ENCODE peak calls at places on chromosomes 12 and 14, in four cellular contexts. F is K562, L is HepG2, N is GM12878. V is an unnamed sample.

GRCh38 chr12:30440826-30441602 is 254.7 kb downstream of the IPO8 start:
- DNase-seq in F (peak; percentile 16), L (peak; percentile 52), N (no peak), V (peak; percentile 42)

GRCh38 chr12:2414810-2415567 is 362.2 kb downstream of the CACNA1C start:
- DNase-seq in F (no peak), L (no peak), N (no peak), V (no peak)

GRCh38 chr14:75280448-75280830 is 1.8 kb downstream of the FOS start:
- DNase-seq in F (no peak), L (no peak), N (no peak), V (no peak)

GRCh38 chr12:29510591-29511174 is 13.2 kb upstream of the OVCH1 start:
- DNase-seq in F (no peak), L (no peak), N (no peak), V (no peak)

GRCh38 chr12:80829767-80830166 is 108.0 kb downstream of the LIN7A start:
- DNase-seq in F (no peak), L (no peak), N (no peak), V (no peak)

GRCh38 chr14:94768521-94769412 is 1.1 kb downstream of the GSC start:
- DNase-seq in F (no peak), L (no peak), N (no peak), V (no peak)

GRCh38 chr14:74566174-74567125 is 45.6 kb downstream of the LTBP2 start:
- DNase-seq in F (no peak), L (no peak), N (no peak), V (no peak)

GRCh38 chr14:69013943-69014782 is 35.1 kb upstream of the ACTN1 start:
- DNase-seq in F (no peak), L (peak; percentile 88), N (no peak), V (peak; percentile 69)

GRCh38 chr14:26370118-26370517 is 227.7 kb downstream of the NOVA1 start:
- DNase-seq in F (no peak), L (no peak), N (no peak), V (no peak)

GRCh38 chr14:23525611-23526010 is 26.0 kb downstream of the ZFHX2 start:
- DNase-seq in F (peak; percentile 21), L (no peak), N (no peak), V (no peak)

GRCh38 chr12:12180575-12180974 is 86.3 kb downstream of the LRP6 start:
- DNase-seq in F (no peak), L (no peak), N (no peak), V (no peak)

DNA sequence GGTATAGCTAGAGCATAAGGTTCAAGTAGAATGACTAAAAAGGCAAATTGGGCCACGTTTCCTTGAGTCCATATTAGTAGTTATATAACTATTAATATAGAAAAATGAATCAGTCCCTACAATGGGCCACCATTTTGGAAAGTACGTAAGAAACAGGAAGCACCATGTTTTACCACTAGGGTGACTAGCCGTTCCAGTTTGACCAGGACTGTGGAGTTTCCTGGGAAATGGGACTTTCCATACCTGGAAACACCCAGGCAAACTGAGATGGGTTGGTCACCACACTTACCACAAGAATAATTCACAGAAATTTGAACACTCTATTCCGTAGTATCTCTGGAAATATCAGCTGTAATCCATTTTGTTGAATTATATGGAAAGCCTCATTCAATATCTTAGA is 2.1 kb upstream of the MAGOHB start:
- DNase-seq in F (no peak), L (no peak), N (no peak), V (no peak)
- TF ChIP-seq FOXM1 in F (no peak), L (no peak), N (no peak), V (no peak)

GRCh38 chr14:51094901-51095853 is at the start of gene TRIM9:
- DNase-seq in F (peak; percentile 17), L (peak; percentile 81), N (peak; percentile 64), V (peak; percentile 100)
- TF ChIP-seq ZBTB33 in F (peak; percentile 19), L (no peak), N (no peak), V (no peak)

GRCh38 chr12:42238240-42239140 is at the start of gene YAF2:
- DNase-seq in F (peak; percentile 93), L (peak; percentile 74), N (peak; percentile 32), V (peak; percentile 95)

GRCh38 chr12:42237853-42238239 is 202 bp downstream of the YAF2 start:
- DNase-seq in F (no peak), L (no peak), N (no peak), V (no peak)

GRCh38 chr12:42236017-42236416 is 2.0 kb downstream of the YAF2 start:
- DNase-seq in F (no peak), L (no peak), N (no peak), V (no peak)

GRCh38 chr12:42235426-42235825 is 2.6 kb downstream of the YAF2 start:
- DNase-seq in F (no peak), L (no peak), N (no peak), V (no peak)

GRCh38 chr12:42237052-42237852 is 796 bp downstream of the YAF2 start:
- DNase-seq in F (peak; percentile 60), L (peak; percentile 67), N (peak; percentile 41), V (peak; percentile 90)
- TF ChIP-seq FOXM1 in F (no peak), L (no peak), N (no peak), V (no peak)

GRCh38 chr12:52903855-52904508 is 894 bp downstream of the KRT8 start:
- DNase-seq in F (peak; percentile 88), L (peak; percentile 87), N (peak; percentile 30), V (peak; percentile 42)

GRCh38 chr12:52900896-52901714 is 3.8 kb downstream of the KRT8 start:
- DNase-seq in F (no peak), L (peak; percentile 34), N (no peak), V (no peak)

GRCh38 chr12:52901715-52902541 is 2.9 kb downstream of the KRT8 start:
- DNase-seq in F (no peak), L (no peak), N (no peak), V (no peak)

GRCh38 chr12:52906049-52906645 is 1.3 kb upstream of the KRT8 start:
- DNase-seq in F (no peak), L (no peak), N (no peak), V (no peak)

DNA sequence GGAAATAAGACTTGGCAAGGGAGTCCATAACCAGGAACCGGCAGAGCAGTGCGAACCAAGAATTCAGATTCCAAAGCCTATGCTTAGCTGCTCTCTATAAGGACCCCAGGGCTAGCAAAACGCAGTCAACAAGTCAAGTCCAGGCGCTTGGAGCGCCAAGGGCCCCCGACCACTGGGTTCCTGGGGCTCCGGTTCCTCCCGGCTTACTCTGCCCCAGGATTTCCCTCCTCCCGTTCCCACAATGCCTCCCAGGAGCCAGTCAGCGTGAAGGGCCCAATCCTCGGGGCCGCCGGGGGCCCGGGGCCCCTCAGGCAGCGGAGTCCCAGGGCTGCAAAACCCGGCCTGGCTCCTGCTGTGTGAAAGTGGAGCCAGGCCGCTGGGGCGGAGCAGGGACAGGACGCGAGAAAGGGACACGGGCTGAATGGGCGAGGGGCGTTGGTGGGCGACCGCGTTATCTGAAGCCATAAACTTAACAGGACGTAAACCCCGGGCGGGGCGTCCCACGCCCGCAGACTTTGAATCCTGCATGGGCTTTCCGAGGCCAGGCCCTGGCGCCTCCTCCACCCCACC is 1.5 kb downstream of the KRT8 start:
- DNase-seq in F (peak; percentile 88), L (peak; percentile 69), N (no peak), V (peak; percentile 72)
- TF ChIP-seq ZBTB33 in F (no peak), L (no peak), N (no peak), V (no peak)

GRCh38 chr14:35897616-35898111 is 71.5 kb downstream of the BRMS1L start:
- DNase-seq in F (no peak), L (peak; percentile 50), N (no peak), V (no peak)

GRCh38 chr14:35895256-35895655 is 69.1 kb downstream of the BRMS1L start:
- DNase-seq in F (no peak), L (no peak), N (no peak), V (no peak)

GRCh38 chr14:35900741-35901140 is 74.6 kb downstream of the BRMS1L start:
- DNase-seq in F (no peak), L (no peak), N (no peak), V (no peak)

GRCh38 chr14:35898217-35898775 is 72.2 kb downstream of the BRMS1L start:
- DNase-seq in F (no peak), L (no peak), N (no peak), V (no peak)
- TF ChIP-seq FOXM1 in F (no peak), L (no peak), N (no peak), V (no peak)

GRCh38 chr12:5748027-5748426 is 197.0 kb downstream of the ANO2 start:
- DNase-seq in F (no peak), L (no peak), N (no peak), V (no peak)

GRCh38 chr12:5746020-5746419 is 199.0 kb downstream of the ANO2 start:
- DNase-seq in F (no peak), L (no peak), N (no peak), V (no peak)

GRCh38 chr12:5746496-5746895 is 198.6 kb downstream of the ANO2 start:
- DNase-seq in F (no peak), L (no peak), N (no peak), V (no peak)

GRCh38 chr12:5746917-5747316 is 198.1 kb downstream of the ANO2 start:
- DNase-seq in F (no peak), L (no peak), N (no peak), V (no peak)

DNA sequence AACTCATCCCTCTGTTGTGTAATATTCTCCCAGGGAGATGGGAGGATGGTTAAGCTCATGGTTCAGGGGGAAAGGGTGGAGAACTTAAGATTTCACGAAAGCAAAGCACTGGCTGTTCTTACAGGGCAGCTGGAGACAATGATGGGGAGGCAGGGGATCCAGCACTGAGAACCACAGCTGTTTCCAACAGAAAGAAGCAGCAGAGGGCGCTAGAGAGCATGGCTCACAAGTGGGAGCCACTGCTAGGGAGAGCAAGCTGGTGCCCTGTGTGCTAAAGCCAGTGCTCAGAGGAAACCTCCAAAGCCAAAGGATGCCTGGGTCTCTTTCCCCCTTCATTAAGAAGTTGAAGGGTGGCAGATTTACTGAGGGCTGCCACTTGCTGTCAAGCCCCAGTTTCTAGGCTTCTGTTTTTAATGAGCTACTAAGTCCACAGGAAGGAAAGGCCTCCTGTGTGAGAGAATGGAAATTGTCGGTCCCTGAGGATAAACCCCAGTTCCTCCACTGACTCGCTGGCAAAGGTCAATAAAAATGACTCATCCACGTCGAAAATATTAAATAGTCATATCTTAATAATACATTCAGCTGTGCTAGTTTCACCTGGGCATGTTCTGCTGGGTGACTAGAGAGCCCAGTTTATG is 199.7 kb downstream of the ANO2 start:
- DNase-seq in F (peak; percentile 63), L (peak; percentile 36), N (no peak), V (peak; percentile 55)
- TF ChIP-seq ZBTB33 in F (no peak), L (no peak), N (no peak), V (no peak)

GRCh38 chr14:50060871-50061663 is 55.3 kb downstream of the VCPKMT start:
- DNase-seq in F (peak; percentile 68), L (peak; percentile 89), N (no peak), V (peak; percentile 66)
- TF ChIP-seq FOXM1 in F (no peak), L (no peak), N (peak; percentile 87), V (no peak)

GRCh38 chr12:105466901-105467598 is 136.6 kb downstream of the C12orf75 start:
- DNase-seq in F (no peak), L (no peak), N (no peak), V (no peak)

GRCh38 chr12:105468464-105468863 is 138.0 kb downstream of the C12orf75 start:
- DNase-seq in F (no peak), L (no peak), N (no peak), V (no peak)

GRCh38 chr12:105466231-105466900 is 135.9 kb downstream of the C12orf75 start:
- DNase-seq in F (no peak), L (no peak), N (no peak), V (no peak)

GRCh38 chr12:105469182-105469581 is 138.7 kb downstream of the C12orf75 start:
- DNase-seq in F (no peak), L (no peak), N (no peak), V (no peak)

GRCh38 chr12:105467710-105468366 is 137.3 kb downstream of the C12orf75 start:
- DNase-seq in F (no peak), L (no peak), N (no peak), V (peak; percentile 19)
- TF ChIP-seq ZBTB33 in F (no peak), L (no peak), N (no peak), V (no peak)

V was measured in SK-N-SH.